ENCODE peak calls at places on chromosomes 12 and 14, in five cellular contexts. I is heart right ventricle, S is hepatocyte, H is pancreas, N is neural progenitor cell. V is an unnamed sample.
A peak's percentile ranks its signal among the peaks of the same experiment; 100 is the strongest.

GRCh38 chr12:12381982-12382381 is 25.1 kb downstream of the BORCS5 start:
- DNase-seq in I (no peak), S (no peak), H (no peak), N (no peak), V (no peak)

GRCh38 chr14:104293851-104294627 is 155.7 kb downstream of the KIF26A start:
- DNase-seq in I (peak; percentile 9), S (no peak), H (no peak), N (peak; percentile 41), V (peak; percentile 29)

GRCh38 chr14:95480109-95480886 is 36.2 kb downstream of the SYNE3 start:
- DNase-seq in I (peak; percentile 63), S (no peak), H (no peak), N (no peak), V (peak; percentile 58)

GRCh38 chr14:37019488-37019887 is 152.9 kb downstream of the SLC25A21 start:
- DNase-seq in I (no peak), S (no peak), H (no peak), N (no peak), V (no peak)

GRCh38 chr12:30945443-30946164 is 19.1 kb downstream of the TSPAN11 start:
- DNase-seq in I (no peak), S (no peak), H (no peak), N (no peak), V (no peak)

GRCh38 chr14:74035556-74035955 is 16.4 kb downstream of the BBOF1 start:
- DNase-seq in I (no peak), S (no peak), H (no peak), N (no peak), V (peak; percentile 38)

GRCh38 chr14:89543420-89543790 is 126.4 kb upstream of the FOXN3 start:
- DNase-seq in I (no peak), S (no peak), H (peak; percentile 40), N (peak; percentile 46), V (no peak)

GRCh38 chr12:6696690-6697583 is 3.7 kb downstream of the PIANP start:
- DNase-seq in I (no peak), S (no peak), H (no peak), N (no peak), V (no peak)

GRCh38 chr14:54597795-54598443 is 31.0 kb downstream of the SAMD4A start:
- DNase-seq in I (no peak), S (no peak), H (no peak), N (no peak), V (peak; percentile 85)

GRCh38 chr12:84756961-84757360 is 155.6 kb downstream of the SLC6A15 start:
- DNase-seq in I (no peak), S (no peak), H (no peak), N (no peak), V (peak; percentile 17)

GRCh38 chr12:57896139-57896436 is 45.3 kb upstream of the ATP23 start:
- DNase-seq in I (no peak), S (no peak), H (no peak), N (peak; percentile 20), V (no peak)

GRCh38 chr12:130423991-130424857 is 86.5 kb downstream of the PIWIL1 start:
- DNase-seq in I (no peak), S (no peak), H (no peak), N (no peak), V (no peak)

GRCh38 chr14:52356025-52356424 is 41.9 kb downstream of the PTGER2 start:
- DNase-seq in I (no peak), S (no peak), H (no peak), N (no peak), V (peak; percentile 90)

GRCh38 chr12:68538722-68539614 is 71.7 kb upstream of the RAP1B start:
- DNase-seq in I (peak; percentile 59), S (no peak), H (no peak), N (peak; percentile 50), V (no peak)

GRCh38 chr14:23562822-23563472 is 4.6 kb downstream of the AP1G2 start:
- DNase-seq in I (no peak), S (peak; percentile 73), H (peak; percentile 60), N (peak; percentile 81), V (peak; percentile 65)

GRCh38 chr14:89190779-89191513 is 226.1 kb downstream of the FOXN3 start:
- DNase-seq in I (no peak), S (no peak), H (no peak), N (peak; percentile 59), V (no peak)

GRCh38 chr12:18476866-18477265 is 215.5 kb downstream of the PIK3C2G start:
- DNase-seq in I (no peak), S (no peak), H (no peak), N (peak; percentile 34), V (no peak)

GRCh38 chr12:48105321-48105866 is 485 bp downstream of the SENP1 start:
- DNase-seq in I (no peak), S (peak; percentile 6), H (no peak), N (peak; percentile 14), V (peak; percentile 27)

GRCh38 chr12:103269962-103270361 is 225.8 kb downstream of the C12orf42 start:
- DNase-seq in I (no peak), S (no peak), H (no peak), N (no peak), V (no peak)

GRCh38 chr12:13024151-13024946 is 19.8 kb upstream of the FAM234B start:
- DNase-seq in I (no peak), S (peak; percentile 43), H (peak; percentile 38), N (peak; percentile 18), V (no peak)

GRCh38 chr12:103677905-103678304 is 90.8 kb downstream of the STAB2 start:
- DNase-seq in I (no peak), S (no peak), H (no peak), N (no peak), V (no peak)

GRCh38 chr12:663293-663871 is at the start of gene NINJ2:
- DNase-seq in I (peak; percentile 25), S (no peak), H (no peak), N (no peak), V (no peak)

GRCh38 chr14:20460458-20461229 is 590 bp downstream of the PIP4P1 start:
- DNase-seq in I (no peak), S (peak; percentile 81), H (peak; percentile 61), N (no peak), V (peak; percentile 35)

GRCh38 chr12:53172352-53172751 is 8.2 kb upstream of the ZNF740 start:
- DNase-seq in I (no peak), S (no peak), H (no peak), N (no peak), V (peak; percentile 30)

DNA sequence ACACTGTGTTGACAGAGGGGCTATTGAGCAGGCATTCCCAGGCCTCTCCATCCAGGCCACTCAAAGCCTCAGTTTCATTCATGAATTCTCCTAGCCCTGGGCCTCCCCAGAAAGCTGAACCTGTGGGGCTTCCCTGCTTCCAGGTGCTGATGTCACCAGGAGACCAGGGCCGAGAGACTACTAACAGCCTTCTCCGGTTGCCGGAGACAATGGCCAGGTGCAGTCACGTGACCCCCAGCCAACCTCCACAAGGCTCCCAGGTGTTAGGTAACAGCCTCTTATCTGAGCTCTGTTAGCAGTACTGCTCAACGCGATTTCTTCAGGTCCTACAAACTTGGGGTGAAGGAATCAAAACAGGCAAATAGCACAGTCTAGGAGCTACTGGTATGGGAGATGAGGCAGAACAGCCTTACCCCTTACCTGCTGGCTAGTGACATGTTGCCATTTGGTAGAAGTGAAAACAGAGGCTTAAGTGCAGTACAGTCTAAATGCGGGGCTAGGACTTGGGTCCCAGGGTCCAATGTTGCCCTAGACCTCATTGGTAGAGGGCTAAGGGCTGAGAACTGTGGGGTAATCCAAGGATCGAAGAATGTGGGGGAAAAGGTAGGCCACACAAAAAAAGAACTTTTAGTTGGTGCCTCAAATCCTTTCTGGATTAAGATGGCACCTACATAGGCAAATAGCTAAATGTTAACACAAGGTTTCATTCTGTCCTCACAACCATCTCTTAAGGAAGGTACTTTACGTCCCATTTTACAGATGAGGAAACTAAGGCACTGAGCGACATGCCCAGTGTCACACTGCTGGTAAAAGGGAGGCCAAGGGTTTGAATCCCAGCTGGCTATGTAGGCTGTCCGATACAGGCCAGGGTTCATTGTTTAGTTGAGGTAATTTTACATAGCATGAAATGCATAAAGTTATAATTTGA is 3.8 kb downstream of the CCDC88C start:
- DNase-seq in I (no peak), S (peak; percentile 86), H (peak; percentile 92), N (no peak), V (no peak)
- H3K4me1 ChIP-seq in I (peaks cover 23% of the 10 kb centered on the region), S (peaks cover 21% of the 10 kb centered on the region), H (peaks cover 31% of the 10 kb centered on the region), N (peaks cover 48% of the 10 kb centered on the region), V (peaks cover 12% of the 10 kb centered on the region)

DNA sequence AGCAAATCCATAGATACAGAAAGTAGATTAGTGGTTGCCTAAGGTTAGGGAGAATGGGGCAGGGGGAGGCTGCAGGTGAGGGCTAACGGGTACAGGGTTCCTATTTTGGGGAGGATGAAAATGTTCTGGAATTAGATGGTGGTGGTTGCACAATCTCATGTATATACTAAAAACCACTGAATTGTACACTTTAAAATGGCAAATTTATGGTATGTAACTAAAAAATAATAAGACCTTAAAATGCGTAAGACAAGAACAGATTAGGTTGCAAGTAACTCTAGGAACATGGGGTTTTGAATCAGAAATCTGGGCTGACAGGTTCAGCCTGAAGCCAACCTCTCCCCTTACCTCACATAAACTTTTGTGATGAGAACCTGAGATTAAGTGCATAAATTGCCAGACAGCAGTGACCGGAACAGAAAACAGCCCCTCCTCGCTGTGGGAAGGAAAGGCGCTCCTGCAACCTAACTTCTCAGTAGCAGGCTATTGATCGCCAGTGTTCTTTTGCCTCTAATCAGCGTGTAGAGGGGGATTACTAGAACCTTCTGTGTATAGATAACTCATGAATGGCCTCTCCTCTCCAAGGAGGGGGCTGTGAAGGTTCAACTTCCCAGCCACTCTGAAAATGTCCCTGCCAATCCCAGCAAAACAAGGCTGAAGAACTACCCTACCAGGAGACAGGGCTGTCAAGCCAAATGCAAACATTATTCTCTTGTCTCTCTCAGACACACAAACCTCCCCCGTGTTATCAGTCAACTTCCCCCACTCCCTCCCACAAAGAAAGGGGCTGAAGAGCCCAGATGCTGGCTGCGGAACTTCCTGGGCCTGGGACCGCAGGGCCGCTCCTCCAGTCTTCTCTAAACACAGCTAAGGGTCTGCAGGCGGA is 1.9 kb downstream of the SSH1 start:
- DNase-seq in I (no peak), S (no peak), H (no peak), N (no peak), V (peak; percentile 29)
- H3K4me3 ChIP-seq in I (peak overlapping the region; percentile 86), S (peak overlapping the region; percentile 97), H (no peak overlapping the region), N (peak overlapping the region; percentile 61), V (peak overlapping the region; percentile 82)

GRCh38 chr14:38053684-38054083 is 154.0 kb upstream of the SSTR1 start:
- DNase-seq in I (no peak), S (no peak), H (no peak), N (no peak), V (no peak)

DNA sequence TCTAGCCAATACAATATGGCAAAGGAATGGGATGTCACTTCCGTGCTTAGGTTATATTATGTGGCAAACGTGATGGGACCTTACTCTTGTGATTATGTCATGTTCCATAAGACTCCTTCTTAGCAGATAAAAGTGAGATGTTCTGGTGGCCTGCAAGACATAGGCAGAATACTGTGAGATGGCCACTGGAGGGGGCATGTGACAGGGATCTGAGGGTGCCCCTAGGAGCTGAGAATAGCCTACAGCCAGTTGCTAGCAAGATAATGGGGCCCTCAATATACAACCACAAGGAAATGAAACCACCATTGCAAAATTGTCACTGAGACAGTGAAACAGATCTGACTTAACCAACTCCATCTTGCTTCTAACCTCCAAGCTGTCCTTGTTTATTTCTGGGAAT is 151.4 kb upstream of the SSTR1 start:
- DNase-seq in I (no peak), S (no peak), H (no peak), N (peak; percentile 9), V (no peak)
- TF ChIP-seq CTCF in I (no peak), S (no peak), H (no peak), N (peak; percentile 17), V (no peak)

DNA sequence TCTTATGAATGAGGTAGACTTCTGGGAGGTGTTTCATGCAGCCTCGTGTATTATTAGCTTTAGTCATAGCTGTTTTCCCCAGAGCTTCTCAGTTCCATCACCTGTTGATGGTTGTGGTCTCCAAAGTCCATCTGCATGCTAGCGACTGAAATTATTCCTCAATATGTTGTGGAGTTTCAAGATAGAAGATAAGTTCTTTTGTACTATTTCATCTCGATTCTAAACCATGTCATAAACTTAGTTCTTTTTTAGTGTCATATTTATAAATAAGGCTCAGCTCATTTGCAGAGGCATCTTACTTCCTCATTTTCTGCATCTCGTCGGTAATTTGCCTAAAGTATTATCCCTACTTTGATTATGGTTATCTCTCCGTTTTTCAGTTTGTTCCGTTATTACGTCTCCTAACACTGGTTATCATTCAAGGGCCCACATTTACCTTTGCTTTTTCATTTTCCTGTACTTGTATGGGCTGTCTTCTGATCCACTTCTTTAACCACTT is 119.1 kb downstream of the ITPR2 start:
- DNase-seq in I (no peak), S (no peak), H (no peak), N (no peak), V (no peak)
- H3K4me1 ChIP-seq in I (no peaks in the 10 kb centered on the region), S (peaks cover 6% of the 10 kb centered on the region), H (no peaks in the 10 kb centered on the region), N (peaks cover 8% of the 10 kb centered on the region), V (no peaks in the 10 kb centered on the region)